ENCODE peak calls at places on chromosome 11, in four cellular contexts. K is brain microvascular endothelial cell, F is esophagus squamous epithelium, B is WERI-Rb-1. X is an unnamed sample.

GRCh38 chr11:11422291-11423128 is 69.5 kb upstream of the CSNK2A3 start:
- DNase-seq in K (no peak), F (no peak), B (peak; percentile 32), X (no peak)

GRCh38 chr11:15969701-15970329 is 386.5 kb downstream of the SOX6 start:
- DNase-seq in K (peak; percentile 59), F (no peak), B (no peak), X (peak; percentile 34)

GRCh38 chr11:76631566-76632308 is 38.8 kb downstream of the LRRC32 start:
- DNase-seq in K (no peak), F (no peak), B (no peak), X (no peak)

GRCh38 chr11:75689861-75690641 is 21.2 kb upstream of the MAP6 start:
- DNase-seq in K (no peak), F (no peak), B (no peak), X (peak; percentile 27)

GRCh38 chr11:15913261-15913660 is 443.1 kb downstream of the SOX6 start:
- DNase-seq in K (no peak), F (no peak), B (no peak), X (no peak)

GRCh38 chr11:23236846-23237550 is 376.7 kb upstream of the CCDC179 start:
- DNase-seq in K (peak; percentile 36), F (no peak), B (no peak), X (no peak)

GRCh38 chr11:92219476-92219875 is 5.1 kb upstream of the FAT3 start:
- DNase-seq in K (no peak), F (no peak), B (no peak), X (no peak)

GRCh38 chr11:128415539-128415938 is 171.8 kb downstream of the ETS1 start:
- DNase-seq in K (peak; percentile 60), F (no peak), B (no peak), X (no peak)

GRCh38 chr11:112357488-112357887 is 96.8 kb upstream of the PLET1 start:
- DNase-seq in K (no peak), F (no peak), B (no peak), X (no peak)

GRCh38 chr11:10602366-10602765 is 33.9 kb upstream of the LYVE1 start:
- DNase-seq in K (no peak), F (no peak), B (no peak), X (no peak)

GRCh38 chr11:74171630-74172465 is 759 bp downstream of the PPME1 start:
- DNase-seq in K (no peak), F (no peak), B (no peak), X (no peak)

GRCh38 chr11:3163241-3163981 is 1.7 kb downstream of the OSBPL5 start:
- DNase-seq in K (no peak), F (no peak), B (no peak), X (no peak)
- H3K4me3 ChIP-seq in K (peak overlapping the region; percentile 80), F (peak overlapping the region; percentile 72), B (peak overlapping the region; percentile 51), X (no peak overlapping the region)

GRCh38 chr11:125902927-125903752 is at the start of gene PUS3:
- DNase-seq in K (peak; percentile 85), F (peak; percentile 33), B (peak; percentile 93), X (peak; percentile 54)
- TF ChIP-seq CTCF in K (no peak), F (no peak), B (no peak), X (no peak)

DNA sequence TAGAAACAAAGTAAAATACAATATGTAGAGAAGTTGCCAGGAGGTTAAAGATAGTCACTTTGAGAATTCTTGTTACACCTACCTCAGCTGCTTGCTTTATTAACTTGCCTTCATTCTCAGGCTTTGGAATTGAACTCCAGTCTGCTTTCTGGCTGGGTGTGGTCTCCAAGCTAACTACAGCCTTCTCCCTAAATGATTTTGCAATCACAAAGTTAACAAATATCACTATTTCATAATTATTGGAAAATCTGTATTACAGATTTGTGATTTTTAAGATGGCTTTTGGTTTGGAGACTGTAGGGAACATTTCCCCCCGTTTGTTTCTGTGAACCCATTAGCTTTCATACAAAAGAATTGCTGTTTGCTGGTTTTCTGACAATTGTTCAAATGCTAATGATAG is 2.2 kb downstream of the PLAAT5 start:
- DNase-seq in K (no peak), F (no peak), B (no peak), X (no peak)
- H3K4me3 ChIP-seq in K (no peak overlapping the region), F (no peak overlapping the region), B (no peak overlapping the region), X (no peak overlapping the region)

DNA sequence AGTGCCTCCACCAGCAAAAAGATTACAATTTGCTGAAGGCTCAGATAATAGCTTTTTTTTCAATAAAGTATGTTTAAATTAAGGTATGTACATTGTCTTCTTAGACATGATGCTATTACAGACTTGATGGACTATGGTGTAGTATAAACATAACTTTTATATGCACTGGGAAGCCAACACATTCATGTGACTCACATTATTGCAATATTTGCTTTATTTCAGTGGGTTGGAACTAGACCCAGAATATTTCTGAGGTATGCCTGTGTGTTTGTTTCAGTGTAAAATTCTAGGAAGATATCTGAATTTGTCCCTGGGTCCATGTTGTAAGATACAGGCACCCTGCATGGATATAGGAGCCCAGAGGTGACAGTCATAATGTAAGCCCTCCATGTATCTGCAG is 120.0 kb upstream of the BDNF start:
- DNase-seq in K (no peak), F (no peak), B (no peak), X (no peak)
- TF ChIP-seq CTCF in K (no peak), F (no peak), B (no peak), X (no peak)

GRCh38 chr11:65633390-65634139 is 4.3 kb upstream of the SIPA1 start:
- DNase-seq in K (no peak), F (no peak), B (no peak), X (no peak)

GRCh38 chr11:65634140-65634436 is 3.8 kb upstream of the SIPA1 start:
- DNase-seq in K (no peak), F (no peak), B (no peak), X (no peak)

GRCh38 chr11:65629579-65629978 is 8.3 kb upstream of the SIPA1 start:
- DNase-seq in K (no peak), F (no peak), B (no peak), X (no peak)

GRCh38 chr11:65627202-65627601 is 10.7 kb upstream of the SIPA1 start:
- DNase-seq in K (no peak), F (no peak), B (no peak), X (no peak)

GRCh38 chr11:65630215-65630614 is 7.7 kb upstream of the SIPA1 start:
- DNase-seq in K (no peak), F (no peak), B (no peak), X (no peak)
- H3K4me3 ChIP-seq in K (no peak overlapping the region), F (no peak overlapping the region), B (no peak overlapping the region), X (no peak overlapping the region)

DNA sequence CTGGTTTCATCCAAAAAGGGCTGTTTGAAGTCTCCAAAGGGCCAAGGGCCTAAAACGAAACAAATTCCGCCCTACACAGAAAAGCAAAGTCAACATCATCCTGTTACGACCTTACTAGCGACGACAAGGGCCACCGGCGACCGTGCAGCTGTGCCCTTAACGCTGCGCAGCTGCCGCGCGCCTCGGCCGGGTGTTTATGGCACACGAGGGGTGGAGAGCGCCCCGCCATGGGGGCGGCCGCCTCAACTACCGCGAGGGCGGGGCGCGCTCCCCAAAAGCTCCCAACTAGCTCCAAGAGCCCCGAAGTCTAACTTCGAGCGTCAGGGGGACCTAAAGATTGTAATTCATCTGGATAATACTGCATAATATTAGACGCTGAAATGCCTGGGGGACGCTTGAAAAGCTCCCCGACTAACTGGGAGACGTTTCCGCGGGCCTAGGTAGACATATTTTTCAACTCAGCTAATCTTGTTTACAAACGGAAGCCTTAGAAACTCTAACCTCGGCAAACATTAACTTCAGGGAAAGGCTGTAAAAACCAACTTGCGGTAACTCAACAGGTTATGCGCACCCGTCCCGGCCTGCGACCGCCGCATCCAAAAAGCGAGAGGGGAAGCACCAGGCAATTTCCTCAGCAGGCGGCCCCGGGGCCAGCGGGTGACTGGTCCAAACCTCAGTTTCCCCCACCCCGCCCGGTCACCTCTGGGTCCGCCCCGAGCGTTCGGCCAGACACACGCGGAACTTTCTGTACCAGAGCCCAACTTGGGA is 688 bp downstream of the TMEM123 start:
- DNase-seq in K (peak; percentile 11), F (no peak), B (peak; percentile 41), X (peak; percentile 72)
- TF ChIP-seq CTCF in K (peak; percentile 21), F (no peak), B (peak; percentile 24), X (peak; percentile 25)

DNA sequence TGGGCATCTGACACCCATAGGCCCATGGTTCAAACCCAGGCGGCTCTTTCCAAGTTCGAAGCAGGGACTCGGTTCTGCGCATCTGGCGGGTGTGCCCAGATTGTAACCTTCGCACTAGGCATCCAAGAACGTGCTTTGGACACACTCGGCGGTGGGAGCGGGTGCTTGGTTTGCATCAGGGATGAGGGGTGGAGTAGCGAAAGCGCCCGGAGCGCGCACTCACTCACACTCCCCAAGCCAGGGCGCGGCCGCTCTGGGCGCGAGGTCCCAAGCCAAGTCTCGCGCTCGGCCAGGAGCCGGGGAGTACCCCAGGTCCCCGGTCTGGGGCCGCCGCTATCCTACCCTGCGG is 243 bp upstream of the SYT9 start:
- DNase-seq in K (no peak), F (no peak), B (no peak), X (no peak)
- H3K4me3 ChIP-seq in K (peak overlapping the region; percentile 55), F (peak overlapping the region; percentile 28), B (no peak overlapping the region), X (no peak overlapping the region)

DNA sequence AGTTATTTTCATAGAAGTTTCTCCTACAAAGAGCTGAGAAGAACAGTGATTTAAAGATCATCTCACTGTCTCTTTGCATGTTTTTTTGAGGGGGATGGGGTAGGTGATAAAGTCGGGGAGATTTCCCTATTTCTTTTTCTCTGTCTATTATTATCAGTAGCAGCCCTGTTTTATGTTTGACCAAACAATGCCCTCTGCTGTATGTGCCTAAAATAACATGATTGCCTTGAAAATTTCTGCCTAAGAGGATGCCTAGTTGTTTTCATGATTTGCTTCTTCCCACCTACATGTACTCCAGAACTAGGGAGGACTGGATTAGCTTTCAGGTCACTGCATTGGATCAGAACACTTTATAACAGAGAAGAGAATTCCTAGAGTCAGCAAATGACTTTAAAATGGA is 1330.2 kb downstream of the LRRC4C start:
- DNase-seq in K (no peak), F (no peak), B (no peak), X (no peak)
- TF ChIP-seq CTCF in K (no peak), F (no peak), B (peak; percentile 24), X (no peak)

GRCh38 chr11:28702871-28703270 is 594.7 kb downstream of the METTL15 start:
- DNase-seq in K (no peak), F (no peak), B (no peak), X (no peak)
- H3K4me3 ChIP-seq in K (no peak overlapping the region), F (no peak overlapping the region), B (no peak overlapping the region), X (no peak overlapping the region)

GRCh38 chr11:79088967-79089366 is 351.9 kb downstream of the TENM4 start:
- DNase-seq in K (no peak), F (no peak), B (peak; percentile 37), X (no peak)
- TF ChIP-seq CTCF in K (no peak), F (no peak), B (no peak), X (no peak)